ENCODE peak calls at places on chromosomes 1 and 21, in five cellular contexts. A is CD4-positive, CD25-positive, alpha-beta regulatory T cell; J is psoas muscle; L is activated T-helper 9 cell treated with anti-CD3 and anti-CD28 coated beads, Interleukin-2, amount 50 U/mL, for 16 hours; U is stimulated activated naive CD4-positive, alpha-beta T cell. Q is an unnamed sample.

GRCh38 chr1:45585496-45586075 is 1.7 kb downstream of the NASP start:
- DNase-seq in A (no peak), J (no peak), L (no peak), U (no peak), Q (no peak)

GRCh38 chr1:31784356-31785019 is 20.3 kb upstream of the ADGRB2 start:
- DNase-seq in A (no peak), J (peak), L (no peak), U (no peak), Q (no peak)

GRCh38 chr1:199918196-199918789 is 109.2 kb upstream of the NR5A2 start:
- DNase-seq in A (no peak), J (no peak), L (no peak), U (no peak), Q (no peak)

GRCh38 chr1:162756523-162756922 is 34.0 kb upstream of the HSD17B7 start:
- DNase-seq in A (no peak), J (no peak), L (no peak), U (no peak), Q (no peak)

GRCh38 chr1:36989260-36989659 is 45.1 kb downstream of the GRIK3 start:
- DNase-seq in A (no peak), J (no peak), L (no peak), U (no peak), Q (no peak)

GRCh38 chr1:22228505-22228911 is 85.6 kb upstream of the WNT4 start:
- DNase-seq in A (no peak), J (peak), L (no peak), U (no peak), Q (no peak)

GRCh38 chr1:171344473-171344820 is 30.5 kb downstream of the FMO4 start:
- DNase-seq in A (no peak), J (no peak), L (no peak), U (no peak), Q (no peak)

GRCh38 chr1:17798011-17798410 is 42.9 kb downstream of the ACTL8 start:
- DNase-seq in A (no peak), J (no peak), L (no peak), U (no peak), Q (no peak)

GRCh38 chr21:44413566-44414290 is 41.6 kb upstream of the LRRC3 start:
- DNase-seq in A (no peak), J (no peak), L (no peak), U (no peak), Q (no peak)

GRCh38 chr1:28170036-28170596 is 6.4 kb downstream of the PTAFR start:
- DNase-seq in A (no peak), J (no peak), L (no peak), U (no peak), Q (no peak)

GRCh38 chr1:41936107-41936506 is 17.4 kb upstream of the HIVEP3 start:
- DNase-seq in A (no peak), J (no peak), L (no peak), U (no peak), Q (no peak)

GRCh38 chr21:42250422-42251403 is 31.8 kb downstream of the ABCG1 start:
- DNase-seq in A (no peak), J (peak), L (no peak), U (no peak), Q (no peak)

GRCh38 chr1:6016191-6016865 is 24.1 kb upstream of the NPHP4 start:
- DNase-seq in A (no peak), J (no peak), L (no peak), U (no peak), Q (no peak)

GRCh38 chr1:169107673-169108160 is 1.2 kb downstream of the ATP1B1 start:
- DNase-seq in A (peak), J (peak), L (peak), U (no peak), Q (no peak)

GRCh38 chr21:42161401-42161956 is 57.5 kb upstream of the ABCG1 start:
- DNase-seq in A (no peak), J (no peak), L (no peak), U (no peak), Q (peak)

GRCh38 chr1:54408701-54409066 is 2.5 kb upstream of the SSBP3 start:
- DNase-seq in A (no peak), J (peak), L (no peak), U (no peak), Q (no peak)

GRCh38 chr1:27406354-27406665 is 13.9 kb downstream of the GPR3 start:
- DNase-seq in A (no peak), J (no peak), L (no peak), U (no peak), Q (no peak)

GRCh38 chr1:96487404-96487803 is 234.2 kb upstream of the PTBP2 start:
- DNase-seq in A (no peak), J (no peak), L (no peak), U (no peak), Q (no peak)

GRCh38 chr1:58858344-58858673 is 74.5 kb upstream of the JUN start:
- DNase-seq in A (peak), J (no peak), L (no peak), U (peak), Q (no peak)

GRCh38 chr1:15937706-15938168 is 38.2 kb downstream of the ZBTB17 start:
- DNase-seq in A (no peak), J (no peak), L (no peak), U (no peak), Q (no peak)

GRCh38 chr1:171210355-171210754 is 25.3 kb downstream of the FMO2 start:
- DNase-seq in A (no peak), J (no peak), L (no peak), U (no peak), Q (no peak)

GRCh38 chr1:192070213-192070612 is 88.0 kb upstream of the RGS18 start:
- DNase-seq in A (no peak), J (no peak), L (no peak), U (no peak), Q (no peak)

GRCh38 chr1:35080171-35080854 is 1.1 kb downstream of the ZMYM1 start:
- DNase-seq in A (no peak), J (no peak), L (no peak), U (no peak), Q (no peak)

GRCh38 chr1:21247892-21248715 is 42.2 kb downstream of the ECE1 start:
- DNase-seq in A (no peak), J (no peak), L (no peak), U (no peak), Q (no peak)

GRCh38 chr1:19163261-19163660 is 46.8 kb downstream of the UBR4 start:
- DNase-seq in A (no peak), J (no peak), L (no peak), U (no peak), Q (no peak)

GRCh38 chr21:15742052-15742451 is 12.3 kb downstream of the USP25 start:
- DNase-seq in A (no peak), J (no peak), L (no peak), U (no peak), Q (peak)

GRCh38 chr1:183548136-183548535 is 42.1 kb downstream of the NCF2 start:
- DNase-seq in A (no peak), J (no peak), L (no peak), U (no peak), Q (no peak)

GRCh38 chr1:100252901-100253300 is 3.3 kb upstream of the DBT start:
- DNase-seq in A (no peak), J (no peak), L (no peak), U (no peak), Q (no peak)

GRCh38 chr21:39483917-39484316 is 32.1 kb downstream of the SH3BGR start:
- DNase-seq in A (no peak), J (no peak), L (no peak), U (no peak), Q (no peak)

GRCh38 chr1:111208921-111209320 is 8.5 kb upstream of the DENND2D start:
- DNase-seq in A (no peak), J (no peak), L (no peak), U (no peak), Q (no peak)

GRCh38 chr1:229665912-229666558 is 40.0 kb downstream of the URB2 start:
- DNase-seq in A (no peak), J (no peak), L (no peak), U (no peak), Q (no peak)

GRCh38 chr1:102919659-102920058 is 188.7 kb downstream of the COL11A1 start:
- DNase-seq in A (no peak), J (no peak), L (no peak), U (no peak), Q (no peak)

GRCh38 chr1:200411406-200412257 is 1.8 kb upstream of the ZNF281 start:
- DNase-seq in A (no peak), J (no peak), L (no peak), U (no peak), Q (no peak)

GRCh38 chr21:44727757-44728156 is 16.4 kb upstream of the TSPEAR start:
- DNase-seq in A (no peak), J (no peak), L (no peak), U (no peak), Q (no peak)

GRCh38 chr1:18599096-18599495 is 31.6 kb upstream of the PAX7 start:
- DNase-seq in A (no peak), J (no peak), L (no peak), U (no peak), Q (no peak)

GRCh38 chr1:85048296-85049064 is at the start of gene MCOLN3:
- DNase-seq in A (peak), J (peak), L (peak), U (peak), Q (no peak)

GRCh38 chr1:86149591-86149990 is 7.0 kb downstream of the COL24A1 start:
- DNase-seq in A (no peak), J (no peak), L (no peak), U (no peak), Q (no peak)

GRCh38 chr1:33381979-33382378 is 48.9 kb downstream of the PHC2 start:
- DNase-seq in A (no peak), J (no peak), L (no peak), U (no peak), Q (no peak)

GRCh38 chr1:6476483-6476882 is 10.5 kb upstream of the TNFRSF25 start:
- DNase-seq in A (no peak), J (no peak), L (no peak), U (no peak), Q (no peak)

GRCh38 chr1:204180133-204180532 is 14.0 kb upstream of the REN start:
- DNase-seq in A (no peak), J (no peak), L (no peak), U (no peak), Q (no peak)

Q was measured in CMK.